ENCODE peak calls at places on chromosomes 4 and X, in seven cellular contexts. One of them, this sample, is unnamed.

GRCh38 chrX:108426262-108426661 is 12.0 kb downstream of the COL4A6 start:
- DNase-seq in cardiac muscle cell: no peak
- DNase-seq in lower lobe of right lung: no peak
- DNase-seq in CD8-positive, alpha-beta T cell: no peak
- DNase-seq in Panc1: no peak
- DNase-seq in IMR-90: no peak
- DNase-seq in foreskin fibroblast: no peak
- DNase-seq in this sample: no peak

GRCh38 chr4:26709246-26709645 is 125.4 kb downstream of the TBC1D19 start:
- DNase-seq in cardiac muscle cell: no peak
- DNase-seq in lower lobe of right lung: no peak
- DNase-seq in CD8-positive, alpha-beta T cell: no peak
- DNase-seq in Panc1: no peak
- DNase-seq in IMR-90: no peak
- DNase-seq in foreskin fibroblast: no peak
- DNase-seq in this sample: no peak

GRCh38 chr4:47933798-47934197 is 19.4 kb upstream of the NFXL1 start:
- DNase-seq in cardiac muscle cell: peak
- DNase-seq in lower lobe of right lung: no peak
- DNase-seq in CD8-positive, alpha-beta T cell: no peak
- DNase-seq in Panc1: no peak
- DNase-seq in IMR-90: peak
- DNase-seq in foreskin fibroblast: no peak
- DNase-seq in this sample: peak

GRCh38 chr4:125316391-125316780 is 1.6 kb downstream of the FAT4 start:
- DNase-seq in cardiac muscle cell: peak
- DNase-seq in lower lobe of right lung: peak
- DNase-seq in CD8-positive, alpha-beta T cell: no peak
- DNase-seq in Panc1: no peak
- DNase-seq in IMR-90: no peak
- DNase-seq in foreskin fibroblast: no peak
- DNase-seq in this sample: no peak

GRCh38 chrX:41781500-41781899 is 57.5 kb downstream of the GPR82 start:
- DNase-seq in cardiac muscle cell: peak
- DNase-seq in lower lobe of right lung: no peak
- DNase-seq in CD8-positive, alpha-beta T cell: peak
- DNase-seq in Panc1: peak
- DNase-seq in IMR-90: peak
- DNase-seq in foreskin fibroblast: peak
- DNase-seq in this sample: peak

GRCh38 chr4:71222661-71223060 is 116.2 kb upstream of the SLC4A4 start:
- DNase-seq in cardiac muscle cell: no peak
- DNase-seq in lower lobe of right lung: no peak
- DNase-seq in CD8-positive, alpha-beta T cell: no peak
- DNase-seq in Panc1: no peak
- DNase-seq in IMR-90: no peak
- DNase-seq in foreskin fibroblast: no peak
- DNase-seq in this sample: no peak

GRCh38 chrX:118976599-118977340 is 2.4 kb downstream of the LONRF3 start:
- DNase-seq in cardiac muscle cell: peak
- DNase-seq in lower lobe of right lung: peak
- DNase-seq in CD8-positive, alpha-beta T cell: peak
- DNase-seq in Panc1: no peak
- DNase-seq in IMR-90: no peak
- DNase-seq in foreskin fibroblast: no peak
- DNase-seq in this sample: no peak

GRCh38 chr4:184165291-184165690 is 52.4 kb downstream of the ENPP6 start:
- DNase-seq in cardiac muscle cell: no peak
- DNase-seq in lower lobe of right lung: no peak
- DNase-seq in CD8-positive, alpha-beta T cell: no peak
- DNase-seq in Panc1: no peak
- DNase-seq in IMR-90: peak
- DNase-seq in foreskin fibroblast: no peak
- DNase-seq in this sample: no peak

GRCh38 chr4:5720157-5720850 is 9.3 kb downstream of the EVC start:
- DNase-seq in cardiac muscle cell: no peak
- DNase-seq in lower lobe of right lung: no peak
- DNase-seq in CD8-positive, alpha-beta T cell: no peak
- DNase-seq in Panc1: no peak
- DNase-seq in IMR-90: no peak
- DNase-seq in foreskin fibroblast: no peak
- DNase-seq in this sample: no peak

GRCh38 chrX:56738670-56739069 is 9.6 kb downstream of the NBDY start:
- DNase-seq in cardiac muscle cell: no peak
- DNase-seq in lower lobe of right lung: no peak
- DNase-seq in CD8-positive, alpha-beta T cell: no peak
- DNase-seq in Panc1: no peak
- DNase-seq in IMR-90: no peak
- DNase-seq in foreskin fibroblast: no peak
- DNase-seq in this sample: no peak

GRCh38 chr4:10045481-10045880 is 24.2 kb upstream of the SLC2A9 start:
- DNase-seq in cardiac muscle cell: peak
- DNase-seq in lower lobe of right lung: no peak
- DNase-seq in CD8-positive, alpha-beta T cell: no peak
- DNase-seq in Panc1: no peak
- DNase-seq in IMR-90: peak
- DNase-seq in foreskin fibroblast: peak
- DNase-seq in this sample: peak

GRCh38 chrX:15930585-15930984 is 76.0 kb upstream of the AP1S2 start:
- DNase-seq in cardiac muscle cell: peak
- DNase-seq in lower lobe of right lung: no peak
- DNase-seq in CD8-positive, alpha-beta T cell: no peak
- DNase-seq in Panc1: no peak
- DNase-seq in IMR-90: peak
- DNase-seq in foreskin fibroblast: peak
- DNase-seq in this sample: peak

GRCh38 chrX:153190384-153190783 is 11.3 kb downstream of the MAGEA1 start:
- DNase-seq in cardiac muscle cell: peak
- DNase-seq in lower lobe of right lung: no peak
- DNase-seq in CD8-positive, alpha-beta T cell: no peak
- DNase-seq in Panc1: no peak
- DNase-seq in IMR-90: no peak
- DNase-seq in foreskin fibroblast: no peak
- DNase-seq in this sample: no peak

GRCh38 chr4:182809417-182810102 is 107.6 kb downstream of the DCTD start:
- DNase-seq in cardiac muscle cell: no peak
- DNase-seq in lower lobe of right lung: no peak
- DNase-seq in CD8-positive, alpha-beta T cell: no peak
- DNase-seq in Panc1: no peak
- DNase-seq in IMR-90: no peak
- DNase-seq in foreskin fibroblast: no peak
- DNase-seq in this sample: no peak
- TF ChIP-seq CTCF in cardiac muscle cell: no peak
- TF ChIP-seq CTCF in lower lobe of right lung: no peak
- TF ChIP-seq CTCF in CD8-positive, alpha-beta T cell: no peak
- TF ChIP-seq CTCF in Panc1: no peak
- TF ChIP-seq CTCF in IMR-90: peak
- TF ChIP-seq CTCF in foreskin fibroblast: no peak
- TF ChIP-seq CTCF in this sample: no peak

DNA sequence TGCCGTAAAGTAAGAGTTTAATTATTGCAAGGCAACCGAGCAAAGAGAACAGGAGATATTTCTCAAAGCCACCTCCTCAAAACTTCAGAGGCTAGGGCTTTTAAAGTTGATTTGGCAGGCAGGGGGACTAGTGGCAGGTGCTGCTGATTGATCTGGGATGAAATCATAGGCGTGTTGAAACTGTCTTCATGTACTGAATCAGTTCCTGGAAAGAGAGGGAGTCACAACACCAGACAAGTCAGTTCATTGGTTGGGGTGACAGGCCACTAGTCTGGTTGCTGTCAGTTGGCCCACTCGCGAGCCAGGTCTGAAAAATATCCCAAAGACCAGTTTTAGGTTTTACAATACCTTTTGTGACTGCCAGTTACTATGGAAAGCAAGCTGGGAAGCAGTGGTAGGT is 10.8 kb upstream of the VCX3A start:
- DNase-seq in cardiac muscle cell: no peak
- DNase-seq in lower lobe of right lung: no peak
- DNase-seq in CD8-positive, alpha-beta T cell: no peak
- DNase-seq in Panc1: no peak
- DNase-seq in IMR-90: no peak
- DNase-seq in foreskin fibroblast: no peak
- DNase-seq in this sample: no peak
- H3K4me3 ChIP-seq in cardiac muscle cell: no peak
- H3K4me3 ChIP-seq in lower lobe of right lung: no peak
- H3K4me3 ChIP-seq in CD8-positive, alpha-beta T cell: no peak
- H3K4me3 ChIP-seq in Panc1: no peak
- H3K4me3 ChIP-seq in IMR-90: no peak
- H3K4me3 ChIP-seq in foreskin fibroblast: no peak
- H3K4me3 ChIP-seq in this sample: no peak

DNA sequence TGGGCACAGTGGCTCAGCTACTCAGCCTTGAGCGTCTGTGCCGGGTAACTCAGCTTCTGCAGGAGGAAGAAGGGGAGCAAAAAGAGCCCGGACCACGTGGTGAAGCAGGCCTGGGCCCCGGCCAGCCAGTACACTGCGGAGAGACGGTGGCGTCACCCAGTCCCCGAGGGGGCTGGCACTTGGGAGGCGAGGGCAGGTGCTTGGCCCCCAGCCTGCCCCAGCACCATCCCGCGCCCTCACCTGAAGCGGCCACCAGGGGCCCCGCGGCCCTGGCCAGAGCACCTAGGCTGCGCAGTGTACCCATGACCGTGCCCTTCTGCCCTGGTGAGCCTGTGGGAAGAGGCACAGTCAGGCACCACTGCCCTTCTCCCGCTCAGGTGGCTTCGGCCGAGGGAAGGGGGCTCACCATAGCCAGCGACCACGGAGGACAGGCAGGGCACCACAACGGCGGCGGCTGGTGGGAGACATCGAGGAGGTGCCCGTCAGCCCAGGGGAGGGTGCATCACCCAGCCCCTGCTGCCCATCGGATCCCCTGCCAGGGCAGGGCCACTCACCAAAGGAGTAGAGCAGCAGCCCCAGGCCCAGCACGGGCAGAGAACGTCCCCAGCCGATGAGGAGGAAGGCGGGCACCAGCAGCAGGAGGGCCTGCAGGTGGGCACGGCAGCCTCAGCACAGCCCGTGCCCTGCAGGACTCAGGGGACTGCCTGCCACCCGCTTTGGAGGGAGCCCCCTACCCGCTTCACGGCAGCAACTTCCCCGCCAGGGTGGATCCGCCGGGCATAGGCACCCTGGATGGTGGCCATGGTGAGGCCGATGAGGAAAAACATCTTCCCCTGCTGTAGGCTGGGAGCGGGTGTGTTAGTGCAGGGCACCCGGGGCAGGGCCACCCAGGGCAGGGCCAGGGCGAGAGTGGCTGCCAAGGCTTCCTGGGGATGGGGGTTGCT is 32.1 kb downstream of the NOP14 start:
- DNase-seq in cardiac muscle cell: no peak
- DNase-seq in lower lobe of right lung: peak
- DNase-seq in CD8-positive, alpha-beta T cell: no peak
- DNase-seq in Panc1: no peak
- DNase-seq in IMR-90: no peak
- DNase-seq in foreskin fibroblast: no peak
- DNase-seq in this sample: no peak
- TF ChIP-seq CTCF in cardiac muscle cell: peak
- TF ChIP-seq CTCF in lower lobe of right lung: peak
- TF ChIP-seq CTCF in CD8-positive, alpha-beta T cell: no peak
- TF ChIP-seq CTCF in Panc1: no peak
- TF ChIP-seq CTCF in IMR-90: no peak
- TF ChIP-seq CTCF in foreskin fibroblast: no peak
- TF ChIP-seq CTCF in this sample: no peak

GRCh38 chrX:42869659-42870476 is 91.9 kb upstream of the PPP1R2C start:
- DNase-seq in cardiac muscle cell: no peak
- DNase-seq in lower lobe of right lung: no peak
- DNase-seq in CD8-positive, alpha-beta T cell: no peak
- DNase-seq in Panc1: no peak
- DNase-seq in IMR-90: no peak
- DNase-seq in foreskin fibroblast: no peak
- DNase-seq in this sample: no peak

DNA sequence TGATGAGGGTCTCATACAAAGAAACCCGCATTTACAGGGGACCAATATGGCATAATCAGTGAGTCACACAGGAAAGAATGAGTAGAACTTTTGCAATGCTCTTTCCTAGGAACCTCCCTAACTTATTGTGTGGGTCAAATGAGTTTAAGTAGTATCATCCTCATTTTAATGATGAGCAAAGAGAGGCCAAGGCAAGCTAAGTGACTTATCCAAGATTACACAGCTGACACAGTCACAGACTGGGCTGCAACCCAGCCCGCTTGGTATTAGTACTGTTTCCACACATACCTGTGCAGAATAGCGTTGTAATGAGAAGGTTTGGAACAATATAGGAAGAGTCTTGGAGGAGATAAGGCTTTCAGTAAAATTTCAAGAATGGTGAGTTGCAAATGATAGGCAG is 91.0 kb upstream of the PPP1R2C start:
- DNase-seq in cardiac muscle cell: no peak
- DNase-seq in lower lobe of right lung: no peak
- DNase-seq in CD8-positive, alpha-beta T cell: no peak
- DNase-seq in Panc1: no peak
- DNase-seq in IMR-90: no peak
- DNase-seq in foreskin fibroblast: no peak
- DNase-seq in this sample: no peak
- H3K4me3 ChIP-seq in cardiac muscle cell: no peak
- H3K4me3 ChIP-seq in lower lobe of right lung: no peak
- H3K4me3 ChIP-seq in CD8-positive, alpha-beta T cell: no peak
- H3K4me3 ChIP-seq in Panc1: no peak
- H3K4me3 ChIP-seq in IMR-90: no peak
- H3K4me3 ChIP-seq in foreskin fibroblast: no peak
- H3K4me3 ChIP-seq in this sample: no peak

This sample was measured in fibroblast of mammary gland.